ENCODE peak calls at places on chromosomes 6 and 20, in four cellular contexts. One of them, this sample, is unnamed.

GRCh38 chr20:37328149-37328945 is 17.6 kb upstream of the SRC start:
- DNase-seq in A549: no peak
- DNase-seq in HepG2: no peak
- DNase-seq in K562: no peak
- DNase-seq in this sample: no peak

GRCh38 chr6:165231581-165232276 is 77.7 kb downstream of the C6orf118 start:
- DNase-seq in A549: peak; percentile 4
- DNase-seq in HepG2: no peak
- DNase-seq in K562: no peak
- DNase-seq in this sample: no peak

GRCh38 chr20:57811373-57812020 is 101.7 kb upstream of the PMEPA1 start:
- DNase-seq in A549: no peak
- DNase-seq in HepG2: no peak
- DNase-seq in K562: no peak
- DNase-seq in this sample: no peak

GRCh38 chr6:147841749-147842148 is 333.3 kb downstream of the SAMD5 start:
- DNase-seq in A549: no peak
- DNase-seq in HepG2: no peak
- DNase-seq in K562: no peak
- DNase-seq in this sample: no peak

GRCh38 chr20:32626859-32627636 is 41.9 kb upstream of the NOL4L start:
- DNase-seq in A549: no peak
- DNase-seq in HepG2: no peak
- DNase-seq in K562: no peak
- DNase-seq in this sample: no peak

GRCh38 chr6:155142163-155142901 is 121.5 kb upstream of the CLDN20 start:
- DNase-seq in A549: no peak
- DNase-seq in HepG2: no peak
- DNase-seq in K562: no peak
- DNase-seq in this sample: no peak

GRCh38 chr20:61461459-61461858 is 209.4 kb downstream of the CDH4 start:
- DNase-seq in A549: no peak
- DNase-seq in HepG2: no peak
- DNase-seq in K562: no peak
- DNase-seq in this sample: no peak

GRCh38 chr6:151561238-151561637 is 67.4 kb downstream of the CCDC170 start:
- DNase-seq in A549: no peak
- DNase-seq in HepG2: no peak
- DNase-seq in K562: no peak
- DNase-seq in this sample: no peak

GRCh38 chr6:141105481-141105880 is 1027.2 kb upstream of the GJE1 start:
- DNase-seq in A549: no peak
- DNase-seq in HepG2: no peak
- DNase-seq in K562: no peak
- DNase-seq in this sample: peak; percentile 50

GRCh38 chr6:140744648-140745320 is 1370.3 kb upstream of the CITED2 start:
- DNase-seq in A549: no peak
- DNase-seq in HepG2: no peak
- DNase-seq in K562: peak; percentile 3
- DNase-seq in this sample: peak; percentile 69

GRCh38 chr6:22145823-22146379 is 150.9 kb downstream of the PRL start:
- DNase-seq in A549: no peak
- DNase-seq in HepG2: no peak
- DNase-seq in K562: peak; percentile 5
- DNase-seq in this sample: peak; percentile 78

GRCh38 chr20:62824476-62825287 is 7.8 kb downstream of the COL9A3 start:
- DNase-seq in A549: no peak
- DNase-seq in HepG2: peak; percentile 62
- DNase-seq in K562: peak; percentile 81
- DNase-seq in this sample: no peak

GRCh38 chr6:39051399-39052122 is 3.0 kb downstream of the GLP1R start:
- DNase-seq in A549: no peak
- DNase-seq in HepG2: no peak
- DNase-seq in K562: no peak
- DNase-seq in this sample: no peak
- H3K4me1 ChIP-seq in A549: no peaks in the 10 kb centered on the region
- H3K4me1 ChIP-seq in HepG2: no peaks in the 10 kb centered on the region
- H3K4me1 ChIP-seq in K562: peaks cover 9% of the 10 kb centered on the region
- H3K4me1 ChIP-seq in this sample: no peaks in the 10 kb centered on the region

DNA sequence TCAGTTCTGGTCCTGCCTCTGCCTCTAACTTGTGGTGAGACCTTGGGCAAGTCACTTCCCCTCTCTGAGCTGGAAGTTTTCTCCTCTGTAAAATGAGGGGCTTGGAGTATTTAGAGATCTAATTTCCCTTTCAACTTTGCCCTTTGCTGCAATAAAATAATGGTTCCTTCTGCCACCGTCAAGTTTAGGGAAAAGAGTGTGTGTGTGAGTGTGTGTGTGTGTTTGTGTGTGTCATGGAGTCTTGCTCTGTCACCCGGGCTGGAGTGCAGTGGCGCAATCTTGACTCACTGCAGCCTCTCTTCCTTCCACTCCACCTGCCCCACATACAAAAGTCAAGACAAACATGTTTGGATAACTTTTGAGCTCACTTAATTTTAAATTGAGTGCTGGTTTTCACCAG is 39.2 kb upstream of the PIM1 start:
- DNase-seq in A549: no peak
- DNase-seq in HepG2: peak; percentile 68
- DNase-seq in K562: no peak
- DNase-seq in this sample: peak; percentile 56
- TF ChIP-seq MAZ in A549: no peak
- TF ChIP-seq MAZ in HepG2: no peak
- TF ChIP-seq MAZ in K562: no peak
- TF ChIP-seq MAZ in this sample: no peak

GRCh38 chr6:159102373-159103160 is 57.8 kb upstream of the TAGAP start:
- DNase-seq in A549: no peak
- DNase-seq in HepG2: no peak
- DNase-seq in K562: no peak
- DNase-seq in this sample: no peak
- H3K4me1 ChIP-seq in A549: no peaks in the 10 kb centered on the region
- H3K4me1 ChIP-seq in HepG2: peaks cover 16% of the 10 kb centered on the region
- H3K4me1 ChIP-seq in K562: peaks cover 7% of the 10 kb centered on the region
- H3K4me1 ChIP-seq in this sample: no peaks in the 10 kb centered on the region

GRCh38 chr6:107458687-107459282 is 579 bp downstream of the PDSS2 start:
- DNase-seq in A549: peak; percentile 29
- DNase-seq in HepG2: peak; percentile 25
- DNase-seq in K562: no peak
- DNase-seq in this sample: peak; percentile 22
- TF ChIP-seq MAZ in A549: no peak
- TF ChIP-seq MAZ in HepG2: no peak
- TF ChIP-seq MAZ in K562: no peak
- TF ChIP-seq MAZ in this sample: no peak

DNA sequence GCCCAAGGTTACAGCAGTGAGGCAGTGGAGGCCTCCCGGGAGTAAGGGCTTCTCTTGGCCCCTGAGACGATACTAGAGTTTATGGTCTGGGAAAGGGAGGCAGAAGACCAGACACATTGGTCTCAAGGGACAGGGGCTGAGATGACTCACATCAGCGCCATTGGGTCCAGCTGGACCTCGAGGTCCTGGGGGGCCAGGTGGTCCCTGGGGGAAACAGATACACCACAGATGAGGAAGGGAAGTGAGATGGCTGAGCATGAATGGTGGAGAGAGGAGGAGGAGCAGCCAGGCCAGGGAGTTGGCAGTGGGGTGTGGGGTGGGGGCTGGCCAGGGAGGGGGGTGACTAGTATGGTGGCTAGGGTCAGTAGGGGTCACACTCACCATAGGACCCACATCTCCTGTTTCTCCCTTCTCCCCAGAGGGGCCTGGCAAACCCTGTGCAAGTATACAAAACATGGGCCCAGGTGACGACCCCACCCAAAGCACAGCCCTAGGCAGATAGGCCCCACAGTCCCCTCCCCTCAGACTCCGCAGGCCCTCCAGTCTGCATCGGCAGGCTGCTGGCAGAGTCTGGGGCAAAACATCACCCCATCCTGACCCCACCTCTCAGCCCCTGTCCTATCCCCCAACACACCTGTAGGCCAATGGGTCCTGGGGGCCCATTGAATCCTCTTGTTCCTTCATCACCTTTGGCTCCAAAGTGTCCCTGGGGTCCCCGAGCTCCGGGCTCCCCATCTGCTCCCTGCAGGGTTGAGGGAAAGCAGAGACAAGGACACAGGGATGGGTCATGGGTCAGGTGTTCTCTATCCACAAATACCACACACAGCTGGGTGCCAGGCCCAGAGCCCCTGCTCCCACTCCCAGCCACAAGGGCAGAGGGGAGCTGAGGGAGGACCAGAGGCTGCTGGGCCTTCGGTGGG is 21.8 kb downstream of the COL11A2 start:
- DNase-seq in A549: no peak
- DNase-seq in HepG2: no peak
- DNase-seq in K562: no peak
- DNase-seq in this sample: no peak
- H3K4me1 ChIP-seq in A549: no peaks in the 10 kb centered on the region
- H3K4me1 ChIP-seq in HepG2: peaks cover 32% of the 10 kb centered on the region
- H3K4me1 ChIP-seq in K562: peaks cover 9% of the 10 kb centered on the region
- H3K4me1 ChIP-seq in this sample: no peaks in the 10 kb centered on the region

GRCh38 chr20:1633535-1633934 is 13.7 kb upstream of the SIRPB1 start:
- DNase-seq in A549: no peak
- DNase-seq in HepG2: peak; percentile 66
- DNase-seq in K562: peak; percentile 35
- DNase-seq in this sample: no peak
- TF ChIP-seq MAZ in A549: no peak
- TF ChIP-seq MAZ in HepG2: no peak
- TF ChIP-seq MAZ in K562: no peak
- TF ChIP-seq MAZ in this sample: no peak